ENCODE peak calls at places on chromosomes 2 and 18, in seven cellular contexts. G, F, Y, U, E, W and L are unnamed samples.

GRCh38 chr2:58479557-58480120 is 238.5 kb upstream of the FANCL start:
- DNase-seq in G (no peak), F (no peak), Y (peak), U (no peak), E (no peak), W (no peak), L (no peak)

GRCh38 chr18:2655954-2656236 is 369 bp downstream of the SMCHD1 start:
- DNase-seq in G (peak), F (no peak), Y (no peak), U (no peak), E (no peak), W (no peak), L (no peak)

GRCh38 chr2:328761-329160 is 40.9 kb upstream of the ALKAL2 start:
- DNase-seq in G (no peak), F (no peak), Y (no peak), U (no peak), E (no peak), W (no peak), L (no peak)

GRCh38 chr2:179826297-179826696 is 35.1 kb downstream of the ZNF385B start:
- DNase-seq in G (no peak), F (no peak), Y (no peak), U (no peak), E (no peak), W (no peak), L (no peak)

GRCh38 chr2:100786297-100786658 is 33.7 kb upstream of the NPAS2 start:
- DNase-seq in G (peak), F (peak), Y (no peak), U (peak), E (no peak), W (peak), L (peak)

GRCh38 chr2:71348302-71348701 is 16.7 kb downstream of the ZNF638 start:
- DNase-seq in G (no peak), F (peak), Y (peak), U (no peak), E (no peak), W (no peak), L (no peak)

GRCh38 chr2:128603411-128603924 is 284.8 kb upstream of the HS6ST1 start:
- DNase-seq in G (no peak), F (no peak), Y (no peak), U (no peak), E (no peak), W (no peak), L (no peak)

GRCh38 chr2:182668671-182669070 is 47.4 kb upstream of the DNAJC10 start:
- DNase-seq in G (no peak), F (peak), Y (no peak), U (no peak), E (no peak), W (no peak), L (no peak)